ENCODE peak calls at places on chromosomes 7 and 10, in nine cellular contexts. I, J, L, X, K, F, W, H and D are unnamed samples. For H3K27me3, the result is how much of the 10 kb centered on the place peaks cover.

GRCh38 chr10:18610517-18610916 is 40.9 kb downstream of the NSUN6 start:
- DNase-seq in I (no peak), J (no peak), L (no peak), X (no peak), K (no peak), F (no peak), W (no peak), H (peak), D (no peak)

GRCh38 chr10:35228058-35228457 is 101.4 kb downstream of the CREM start:
- DNase-seq in I (no peak), J (no peak), L (no peak), X (no peak), K (no peak), F (no peak), W (no peak), H (no peak), D (no peak)

GRCh38 chr10:88848499-88848898 is 3.1 kb downstream of the ANKRD22 start:
- DNase-seq in I (no peak), J (no peak), L (no peak), X (no peak), K (no peak), F (no peak), W (no peak), H (peak), D (no peak)

GRCh38 chr10:132958886-132959295 is 16.5 kb upstream of the CFAP46 start:
- DNase-seq in I (peak), J (no peak), L (no peak), X (peak), K (peak), F (no peak), W (no peak), H (no peak), D (no peak)

GRCh38 chr10:1160561-1160961 is 104.4 kb downstream of the WDR37 start:
- DNase-seq in I (peak), J (no peak), L (no peak), X (peak), K (no peak), F (no peak), W (peak), H (no peak), D (no peak)

GRCh38 chr7:99112097-99112496 is 31.8 kb downstream of the SMURF1 start:
- DNase-seq in I (no peak), J (no peak), L (no peak), X (no peak), K (no peak), F (no peak), W (no peak), H (no peak), D (no peak)

GRCh38 chr7:136859798-136860197 is 8.7 kb upstream of the CHRM2 start:
- DNase-seq in I (no peak), J (no peak), L (no peak), X (no peak), K (no peak), F (no peak), W (no peak), H (peak), D (no peak)

GRCh38 chr7:142697270-142697669 is 52.0 kb upstream of the PRSS1 start:
- DNase-seq in I (no peak), J (no peak), L (no peak), X (no peak), K (no peak), F (no peak), W (no peak), H (no peak), D (no peak)

DNA sequence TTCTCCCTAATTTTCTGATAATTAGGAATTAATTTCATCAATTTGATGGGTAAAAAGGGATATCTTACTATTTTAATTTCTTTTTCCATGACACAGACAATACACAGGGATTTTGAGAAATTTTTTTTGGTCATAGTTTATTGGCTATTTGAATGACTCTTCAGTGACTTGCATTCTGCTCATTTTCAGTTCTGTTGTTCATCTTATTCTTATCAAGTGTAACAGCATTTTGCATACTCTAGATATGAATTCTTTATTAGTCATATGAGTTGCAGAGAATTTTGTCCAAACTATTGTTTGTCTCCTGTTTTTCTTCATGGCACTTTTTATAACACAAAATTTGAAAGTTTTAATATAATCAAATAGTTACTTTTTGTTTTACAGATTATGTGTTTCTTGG is 41.7 kb downstream of the MKLN1 start:
- DNase-seq in I (no peak), J (no peak), L (no peak), X (no peak), K (no peak), F (no peak), W (no peak), H (no peak), D (no peak)
- H3K27ac ChIP-seq in I (no peak), J (no peak), L (no peak), X (no peak), K (no peak), F (no peak), W (no peak), H (no peak), D (no peak)

DNA sequence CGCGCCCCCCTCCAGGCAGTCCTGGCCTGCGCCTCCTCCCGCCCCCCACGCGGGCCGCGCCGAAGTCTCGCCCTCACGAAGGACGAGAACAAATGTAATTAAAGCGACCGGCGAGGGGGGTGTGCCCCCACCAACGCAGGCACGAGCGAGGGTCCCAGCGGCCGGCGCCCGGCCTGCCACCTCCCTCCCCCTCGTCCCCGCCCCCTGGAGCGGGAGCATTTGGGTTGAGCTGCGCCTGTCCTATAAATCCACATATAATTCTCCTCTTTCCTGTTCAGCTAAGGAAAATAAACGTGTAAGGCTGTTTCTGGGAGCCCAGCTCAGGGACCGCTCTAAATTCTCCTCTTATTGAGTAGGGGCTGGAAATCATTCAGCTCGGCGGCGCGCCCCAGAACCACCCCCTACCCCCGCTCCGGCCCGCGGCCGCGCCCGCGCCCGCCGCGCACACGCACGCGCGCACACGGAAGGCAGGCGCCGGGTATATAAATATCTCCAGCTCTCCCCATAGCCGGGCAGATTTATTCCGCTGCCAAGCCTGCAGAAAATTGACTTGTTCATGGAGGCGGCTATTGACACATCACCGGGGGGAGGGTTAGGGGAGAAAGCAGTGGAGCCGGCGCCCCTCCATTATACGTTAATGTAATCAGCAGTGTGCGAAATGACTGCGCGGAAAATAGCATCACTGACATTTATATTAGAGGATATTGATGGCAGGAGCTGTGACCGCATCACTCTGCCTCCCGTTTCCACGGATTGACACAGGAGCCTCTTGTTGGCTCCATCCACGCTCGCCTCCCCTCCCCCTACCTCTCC is 61.6 kb upstream of the BTRC start:
- DNase-seq in I (no peak), J (peak), L (no peak), X (no peak), K (no peak), F (no peak), W (no peak), H (no peak), D (no peak)
- H3K27me3 ChIP-seq in I (half or more), J (half or more), L (under half), X (under half), K (under half), F (under half), W (half or more), H (half or more), D (half or more)

DNA sequence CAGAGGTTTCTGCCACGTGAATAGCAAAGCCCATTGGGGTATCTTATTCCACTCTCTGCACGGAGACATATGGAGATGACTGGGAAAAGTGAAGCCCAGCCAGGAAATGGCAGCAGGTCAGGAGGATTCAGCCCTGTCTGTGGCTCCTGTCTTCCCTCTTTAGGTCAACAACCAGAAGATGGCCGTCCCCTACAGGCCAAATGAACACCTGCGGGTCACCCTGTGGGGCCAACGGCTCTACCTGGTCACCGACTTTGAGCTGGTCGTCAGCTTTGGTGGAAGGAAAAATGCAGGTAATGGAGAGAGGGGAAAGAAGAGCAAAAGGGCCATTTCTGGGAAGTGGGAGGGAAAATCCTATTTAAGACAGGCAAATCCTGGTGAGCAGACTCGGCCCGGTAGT is 38.3 kb downstream of the EPHB4 start:
- DNase-seq in I (no peak), J (no peak), L (no peak), X (no peak), K (no peak), F (no peak), W (no peak), H (no peak), D (no peak)
- TF ChIP-seq CTCF in I (no peak), J (no peak), L (no peak), X (no peak), K (no peak), F (no peak), W (no peak), H (no peak), D (no peak)

GRCh38 chr10:85643839-85644525 is 722.6 kb downstream of the GRID1 start:
- DNase-seq in I (no peak), J (no peak), L (no peak), X (no peak), K (no peak), F (no peak), W (no peak), H (peak), D (no peak)

GRCh38 chr10:85642421-85643170 is 724.0 kb downstream of the GRID1 start:
- DNase-seq in I (no peak), J (no peak), L (no peak), X (no peak), K (no peak), F (peak), W (no peak), H (peak), D (no peak)

GRCh38 chr10:85643171-85643838 is 723.3 kb downstream of the GRID1 start:
- DNase-seq in I (no peak), J (no peak), L (no peak), X (no peak), K (no peak), F (no peak), W (no peak), H (no peak), D (no peak)

GRCh38 chr10:85641479-85641967 is 725.1 kb downstream of the GRID1 start:
- DNase-seq in I (no peak), J (no peak), L (no peak), X (no peak), K (no peak), F (no peak), W (no peak), H (peak), D (no peak)

GRCh38 chr10:85642082-85642420 is 724.5 kb downstream of the GRID1 start:
- DNase-seq in I (no peak), J (no peak), L (no peak), X (no peak), K (no peak), F (no peak), W (no peak), H (peak), D (no peak)
- H3K27ac ChIP-seq in I (peak), J (peak), L (no peak), X (no peak), K (no peak), F (peak), W (peak), H (peak), D (no peak)